ENCODE peak calls at places on chromosomes 1 and 21, in six cellular contexts. V is BJ, D is mucosa of gallbladder, R is hypothalamus, L is hippocampal formation, B is ELR. F is an unnamed sample.

GRCh38 chr1:32782086-32782485 is 35.1 kb downstream of the YARS1 start:
- DNase-seq in V (no peak), L (no peak), D (no peak), B (peak; percentile 50), R (no peak), F (no peak)

GRCh38 chr1:179663810-179664209 is 72.2 kb downstream of the TDRD5 start:
- DNase-seq in L (no peak), D (no peak), V (no peak), B (no peak), R (no peak), F (no peak)

GRCh38 chr1:173245892-173246291 is 38.8 kb upstream of the TNFSF4 start:
- DNase-seq in V (no peak), R (no peak), D (no peak), L (no peak), B (no peak), F (no peak)

GRCh38 chr1:147837129-147837776 is 65.3 kb upstream of the GJA8 start:
- DNase-seq in D (no peak), R (no peak), L (no peak), B (no peak), V (no peak), F (no peak)

GRCh38 chr1:18776777-18777176 is 82.7 kb downstream of the TAS1R2 start:
- DNase-seq in B (no peak), D (no peak), R (no peak), L (no peak), V (no peak), F (no peak)

GRCh38 chr1:75265792-75266191 is 131.6 kb downstream of the LHX8 start:
- DNase-seq in L (peak; percentile 52), B (peak; percentile 58), D (no peak), V (no peak), R (no peak), F (no peak)

GRCh38 chr1:90823686-90824085 is 106.6 kb upstream of the BARHL2 start:
- DNase-seq in V (no peak), D (no peak), L (no peak), R (no peak), B (no peak), F (no peak)

GRCh38 chr21:23475518-23476189 is 2131.6 kb downstream of the MRPL39 start:
- DNase-seq in B (peak; percentile 44), R (no peak), D (no peak), L (no peak), V (no peak), F (no peak)

GRCh38 chr1:240000634-240001033 is 91.0 kb upstream of the FMN2 start:
- DNase-seq in B (peak; percentile 92), D (no peak), V (peak; percentile 16), R (no peak), L (no peak), F (no peak)

GRCh38 chr1:177863776-177864175 is 106.1 kb downstream of the SEC16B start:
- DNase-seq in B (peak; percentile 10), D (no peak), R (no peak), V (no peak), L (no peak), F (no peak)

GRCh38 chr1:212110617-212111016 is 75.1 kb downstream of the DTL start:
- DNase-seq in V (no peak), B (no peak), D (no peak), L (no peak), R (no peak), F (no peak)

GRCh38 chr1:37989381-37989930 is 366 bp downstream of the SF3A3 start:
- DNase-seq in D (no peak), L (no peak), B (peak; percentile 69), R (no peak), V (no peak), F (peak; percentile 32)

GRCh38 chr1:210364479-210364878 is 35.8 kb downstream of the HHAT start:
- DNase-seq in B (no peak), V (no peak), R (peak; percentile 47), L (peak; percentile 51), D (no peak), F (no peak)

GRCh38 chr1:98468111-98468717 is 193.3 kb upstream of the SNX7 start:
- DNase-seq in B (peak; percentile 78), L (peak; percentile 34), D (peak; percentile 12), R (no peak), V (peak; percentile 11), F (no peak)

GRCh38 chr1:46517010-46517600 is 27.5 kb downstream of the DMBX1 start:
- DNase-seq in L (no peak), D (peak; percentile 88), B (no peak), V (no peak), R (no peak), F (no peak)

GRCh38 chr1:92259350-92259749 is 39.4 kb downstream of the GLMN start:
- DNase-seq in L (no peak), D (no peak), V (no peak), B (peak; percentile 31), R (no peak), F (no peak)

GRCh38 chr1:224411766-224412165 is 22.8 kb downstream of the WDR26 start:
- DNase-seq in B (peak; percentile 24), V (no peak), L (no peak), D (no peak), R (no peak), F (no peak)

GRCh38 chr21:16388911-16389515 is 659.2 kb downstream of the USP25 start:
- DNase-seq in R (no peak), B (no peak), D (no peak), V (no peak), L (no peak), F (no peak)